ENCODE peak calls at places on chromosomes 3 and 15, in eight cellular contexts. N is Right ventricle myocardium superior; I is progenitor cell of endocrine pancreas; U is mesothelial cell of epicardium; T is dorsolateral prefrontal cortex; S is activated CD8-positive, alpha-beta memory T cell treated with anti-CD3 and anti-CD28 coated beads for 48 hours; Q is NAMALWA; L is stimulated activated CD8-positive, alpha-beta memory T cell treated with anti-CD3 and anti-CD28 coated beads, Interleukin-7, amount 100 ng/mL, for 1 hour. D is an unnamed sample.

GRCh38 chr3:23948761-23949160 is 3.7 kb downstream of the NR1D2 start:
- DNase-seq in I (no peak), S (no peak), Q (no peak), L (no peak), U (no peak), T (no peak), N (no peak), D (no peak)

GRCh38 chr3:179098388-179099077 is 26.9 kb upstream of the ZMAT3 start:
- DNase-seq in U (no peak), T (no peak), N (no peak), Q (no peak), I (no peak), S (no peak), L (no peak), D (no peak)

GRCh38 chr3:126484662-126485061 is 9.0 kb upstream of the ZXDC start:
- DNase-seq in Q (no peak), N (peak), L (no peak), T (no peak), I (no peak), S (no peak), U (no peak), D (no peak)

GRCh38 chr3:172622916-172623700 is 87.8 kb downstream of the NCEH1 start:
- DNase-seq in N (no peak), U (no peak), Q (peak), L (peak), I (no peak), S (no peak), T (no peak), D (no peak)

GRCh38 chr3:88988906-88989305 is 118.5 kb upstream of the EPHA3 start:
- DNase-seq in L (no peak), U (no peak), N (no peak), I (no peak), S (no peak), T (no peak), Q (no peak), D (no peak)

GRCh38 chr15:43249699-43250203 is 17.0 kb downstream of the TGM5 start:
- DNase-seq in T (no peak), I (no peak), U (no peak), S (no peak), N (no peak), Q (no peak), L (no peak), D (no peak)

GRCh38 chr15:100919481-100920405 is 586 bp downstream of the LRRK1 start:
- DNase-seq in L (no peak), U (peak), T (no peak), I (no peak), Q (peak), N (no peak), S (no peak), D (no peak)

GRCh38 chr15:78617131-78617915 is 3.5 kb downstream of the CHRNA3 start:
- DNase-seq in I (peak), Q (no peak), L (no peak), N (no peak), S (no peak), U (no peak), T (no peak), D (no peak)

GRCh38 chr3:51393564-51393963 is 2.5 kb downstream of the RBM15B start:
- DNase-seq in S (no peak), I (no peak), L (no peak), T (no peak), N (no peak), Q (no peak), U (no peak), D (no peak)

GRCh38 chr3:149134560-149134959 is 5.1 kb downstream of the HPS3 start:
- DNase-seq in L (no peak), Q (no peak), N (no peak), S (no peak), U (no peak), I (no peak), T (no peak), D (no peak)

GRCh38 chr3:183252973-183253363 is at the start of gene B3GNT5:
- DNase-seq in I (peak), T (no peak), Q (no peak), U (no peak), L (no peak), S (no peak), N (peak), D (no peak)

GRCh38 chr3:50493623-50494022 is 9.8 kb downstream of the CACNA2D2 start:
- DNase-seq in T (no peak), I (no peak), Q (no peak), S (no peak), L (no peak), U (no peak), N (no peak), D (no peak)

GRCh38 chr15:25862469-25863066 is 559 bp downstream of the ATP10A start:
- DNase-seq in S (no peak), L (no peak), I (no peak), U (peak), Q (no peak), T (no peak), N (no peak), D (no peak)

GRCh38 chr3:59341441-59341840 is 291.6 kb upstream of the CFAP20DC start:
- DNase-seq in S (no peak), N (no peak), T (no peak), Q (no peak), U (no peak), I (no peak), L (no peak), D (no peak)

GRCh38 chr15:36294359-36294758 is 285.1 kb upstream of the CDIN1 start:
- DNase-seq in U (no peak), N (no peak), Q (no peak), T (no peak), S (no peak), L (no peak), I (no peak), D (no peak)

GRCh38 chr3:58256511-58256910 is 18.9 kb downstream of the ABHD6 start:
- DNase-seq in Q (no peak), S (no peak), I (no peak), U (no peak), T (no peak), N (no peak), L (no peak), D (no peak)

D was measured in cortex of kidney.